ENCODE peak calls at places on chromosomes 1 and 21, in eight cellular contexts. F is cardiac muscle cell, E is endothelial cell, Y is fibroblast of lung, N is mesothelial cell of epicardium, W is keratinocyte, L is dorsolateral prefrontal cortex, A is GM10248. X is an unnamed sample.

GRCh38 chr1:213523781-213524398 is 463.9 kb upstream of the PROX1 start:
- DNase-seq in F (peak; percentile 0), E (no peak), Y (no peak), N (no peak), W (no peak), L (peak; percentile 91), A (no peak), X (no peak)

GRCh38 chr1:160400284-160400645 is at the start of gene VANGL2:
- DNase-seq in F (peak; percentile 89), E (peak; percentile 95), Y (peak; percentile 71), N (peak; percentile 80), W (no peak), L (peak; percentile 84), A (peak; percentile 66), X (peak; percentile 87)

GRCh38 chr1:205907794-205908193 is 35.5 kb downstream of the SLC26A9 start:
- DNase-seq in F (peak; percentile 49), E (peak; percentile 56), Y (no peak), N (no peak), W (no peak), L (no peak), A (no peak), X (no peak)

GRCh38 chr1:13965770-13966398 is 265.9 kb downstream of the PRDM2 start:
- DNase-seq in F (peak; percentile 76), E (peak; percentile 72), Y (peak; percentile 55), N (peak; percentile 30), W (no peak), L (peak; percentile 83), A (peak; percentile 16), X (peak; percentile 35)

GRCh38 chr1:67308136-67308535 is 463 bp downstream of the IL12RB2 start:
- DNase-seq in F (no peak), E (no peak), Y (no peak), N (no peak), W (no peak), L (no peak), A (no peak), X (no peak)

GRCh38 chr1:220243947-220244346 is 28.3 kb downstream of the RAB3GAP2 start:
- DNase-seq in F (no peak), E (no peak), Y (no peak), N (no peak), W (no peak), L (no peak), A (no peak), X (no peak)

GRCh38 chr21:46187814-46188213 is 3.6 kb upstream of the SPATC1L start:
- DNase-seq in F (no peak), E (no peak), Y (no peak), N (no peak), W (no peak), L (no peak), A (no peak), X (no peak)

GRCh38 chr21:9767592-9768375 is 753.6 kb upstream of the TPTE start:
- DNase-seq in F (no peak), E (no peak), Y (no peak), N (no peak), W (no peak), L (no peak), A (no peak), X (no peak)

GRCh38 chr1:41952208-41952607 is 33.5 kb upstream of the HIVEP3 start:
- DNase-seq in F (no peak), E (no peak), Y (no peak), N (no peak), W (no peak), L (no peak), A (no peak), X (no peak)
- TF ChIP-seq CTCF in F (no peak), E (no peak), Y (no peak), N (no peak), W (no peak), L (no peak), A (no peak), X (no peak)

GRCh38 chr21:27040738-27041137 is 73.8 kb upstream of the ADAMTS5 start:
- DNase-seq in F (no peak), E (no peak), Y (no peak), N (no peak), W (no peak), L (no peak), A (no peak), X (no peak)

GRCh38 chr21:27047331-27048314 is 80.7 kb upstream of the ADAMTS5 start:
- DNase-seq in F (no peak), E (no peak), Y (peak; percentile 31), N (no peak), W (no peak), L (no peak), A (no peak), X (no peak)

GRCh38 chr21:27045281-27045985 is 78.5 kb upstream of the ADAMTS5 start:
- DNase-seq in F (no peak), E (no peak), Y (no peak), N (no peak), W (no peak), L (no peak), A (no peak), X (no peak)

GRCh38 chr21:27043377-27043776 is 76.5 kb upstream of the ADAMTS5 start:
- DNase-seq in F (no peak), E (no peak), Y (no peak), N (no peak), W (no peak), L (no peak), A (no peak), X (no peak)
- TF ChIP-seq CTCF in F (no peak), E (no peak), Y (no peak), N (no peak), W (no peak), L (no peak), A (no peak), X (no peak)

GRCh38 chr1:246722720-246723119 is 1.5 kb upstream of the SCCPDH start:
- DNase-seq in F (no peak), E (no peak), Y (no peak), N (no peak), W (no peak), L (no peak), A (no peak), X (no peak)
- TF ChIP-seq CTCF in F (no peak), E (no peak), Y (no peak), N (no peak), W (no peak), L (no peak), A (no peak), X (no peak)

DNA sequence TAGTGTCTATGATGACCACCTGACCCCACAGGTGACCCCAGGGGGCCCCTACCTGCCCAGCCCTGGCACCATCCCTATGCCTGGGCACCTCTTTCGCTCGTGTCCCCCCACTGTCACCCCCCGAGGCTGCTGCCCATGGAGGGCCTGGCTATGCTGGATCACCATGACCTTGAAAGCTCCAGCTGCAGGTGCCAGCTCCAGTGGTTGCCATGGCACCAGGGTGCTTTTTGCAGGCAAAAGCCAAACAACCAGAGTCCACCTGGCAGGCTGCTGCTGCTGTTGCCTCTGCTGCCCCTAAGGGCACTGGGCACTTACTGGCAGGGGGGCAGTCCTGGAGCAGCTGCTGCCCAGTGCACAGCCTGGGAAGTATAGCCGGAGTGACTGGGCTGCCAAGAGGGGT is 21.7 kb downstream of the ETNK2 start:
- DNase-seq in F (no peak), E (no peak), Y (no peak), N (no peak), W (no peak), L (no peak), A (no peak), X (no peak)
- TF ChIP-seq CTCF in F (no peak), E (no peak), Y (no peak), N (no peak), W (no peak), L (no peak), A (no peak), X (no peak)